ENCODE peak calls at places on chromosomes 3 and 15, in nine cellular contexts. R is sigmoid colon; B is CD4-positive, alpha-beta memory T cell; W is neuronal stem cell; G is ovary; L is Panc1; S is uterus; X is right atrium auricular region; I is brain microvascular endothelial cell. E is an unnamed sample.

GRCh38 chr3:84724877-84725276 is 233.9 kb upstream of the CADM2 start:
- DNase-seq in R (no peak), B (no peak), W (no peak), G (no peak), L (peak; percentile 77), S (no peak), X (no peak), I (peak; percentile 91), E (peak; percentile 12)

GRCh38 chr3:39433642-39434041 is 27.1 kb downstream of the RPSA start:
- DNase-seq in R (no peak), B (no peak), W (no peak), G (no peak), L (no peak), S (no peak), X (no peak), I (no peak), E (no peak)

GRCh38 chr15:39300451-39301153 is 280.3 kb upstream of the THBS1 start:
- DNase-seq in R (no peak), B (no peak), W (no peak), G (no peak), L (no peak), S (no peak), X (no peak), I (peak; percentile 53), E (peak; percentile 31)

GRCh38 chr3:58973796-58974195 is 76.0 kb downstream of the CFAP20DC start:
- DNase-seq in R (no peak), B (no peak), W (no peak), G (no peak), L (no peak), S (no peak), X (no peak), I (peak; percentile 86), E (no peak)

GRCh38 chr15:101126618-101127502 is 125.0 kb downstream of the CHSY1 start:
- DNase-seq in R (no peak), B (peak; percentile 8), W (no peak), G (no peak), L (no peak), S (no peak), X (no peak), I (peak; percentile 70), E (no peak)

GRCh38 chr3:180707921-180708320 is 28.6 kb upstream of the CCDC39 start:
- DNase-seq in R (no peak), B (no peak), W (no peak), G (no peak), L (no peak), S (no peak), X (no peak), I (no peak), E (no peak)

GRCh38 chr3:125083776-125084175 is 28.0 kb upstream of the HEG1 start:
- DNase-seq in R (no peak), B (no peak), W (no peak), G (no peak), L (no peak), S (no peak), X (no peak), I (peak; percentile 41), E (no peak)

GRCh38 chr3:87173071-87173470 is 54.0 kb upstream of the CHMP2B start:
- DNase-seq in R (no peak), B (no peak), W (no peak), G (no peak), L (no peak), S (no peak), X (no peak), I (peak; percentile 37), E (no peak)

GRCh38 chr3:9815986-9816385 is 5.9 kb downstream of the TTLL3 start:
- DNase-seq in R (no peak), B (no peak), W (no peak), G (no peak), L (no peak), S (no peak), X (no peak), I (no peak), E (no peak)

GRCh38 chr3:138271189-138271794 is 58.4 kb downstream of the NME9 start:
- DNase-seq in R (no peak), B (no peak), W (no peak), G (no peak), L (no peak), S (no peak), X (no peak), I (no peak), E (no peak)

GRCh38 chr3:160748226-160748625 is 7.8 kb upstream of the PPM1L start:
- DNase-seq in R (no peak), B (no peak), W (no peak), G (peak; percentile 46), L (no peak), S (no peak), X (no peak), I (no peak), E (no peak)

GRCh38 chr15:72034859-72035650 is 82.9 kb downstream of the MYO9A start:
- DNase-seq in R (no peak), B (no peak), W (no peak), G (no peak), L (no peak), S (no peak), X (no peak), I (no peak), E (no peak)
- H3K27ac ChIP-seq in R (no peak overlapping the region), B (no peak overlapping the region), W (no peak overlapping the region), G (no peak overlapping the region), L (no peak overlapping the region), S (no peak overlapping the region), X (no peak overlapping the region), I (no peak overlapping the region), E (no peak overlapping the region)

DNA sequence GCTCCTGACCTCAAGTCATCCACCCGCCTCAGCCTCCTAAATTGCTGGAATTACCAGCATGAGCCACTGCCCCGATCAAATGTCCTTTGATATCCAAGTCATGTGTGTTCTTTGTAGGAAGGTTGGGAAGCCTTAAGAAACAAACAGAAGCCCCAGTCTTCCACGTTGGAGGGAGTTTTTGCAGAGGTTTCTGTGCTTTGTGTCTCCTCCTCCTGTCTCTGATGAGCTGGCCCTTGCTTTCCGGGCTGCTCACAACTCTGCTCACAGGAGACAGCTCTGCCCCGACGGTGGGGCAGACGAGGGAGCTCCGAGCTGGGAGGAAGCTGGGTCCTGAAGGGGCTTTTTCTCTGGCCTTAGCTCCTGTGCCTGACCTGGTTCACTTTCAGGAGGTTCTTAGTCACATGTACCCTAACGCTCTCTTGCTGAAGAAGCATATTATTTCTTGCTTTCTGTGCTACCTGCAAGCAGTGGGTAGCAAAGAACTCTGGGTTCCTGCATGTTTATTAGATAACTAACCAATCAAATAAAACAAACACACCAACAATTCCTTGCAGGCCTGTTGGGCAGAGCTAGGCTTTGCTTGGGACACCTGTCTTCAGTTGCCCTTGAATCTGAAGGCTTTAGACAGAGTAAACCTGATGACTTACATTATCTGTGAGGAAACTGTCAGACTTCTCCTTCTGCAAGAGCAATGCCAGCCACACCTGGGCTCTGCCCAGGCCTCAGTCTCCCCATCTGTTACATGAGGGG is 52.6 kb upstream of the SMAD6 start:
- DNase-seq in R (no peak), B (no peak), W (no peak), G (no peak), L (no peak), S (no peak), X (no peak), I (no peak), E (no peak)
- H3K27ac ChIP-seq in R (no peak overlapping the region), B (no peak overlapping the region), W (no peak overlapping the region), G (no peak overlapping the region), L (peak overlapping the region; percentile 15), S (no peak overlapping the region), X (peak overlapping the region; percentile 21), I (no peak overlapping the region), E (no peak overlapping the region)

DNA sequence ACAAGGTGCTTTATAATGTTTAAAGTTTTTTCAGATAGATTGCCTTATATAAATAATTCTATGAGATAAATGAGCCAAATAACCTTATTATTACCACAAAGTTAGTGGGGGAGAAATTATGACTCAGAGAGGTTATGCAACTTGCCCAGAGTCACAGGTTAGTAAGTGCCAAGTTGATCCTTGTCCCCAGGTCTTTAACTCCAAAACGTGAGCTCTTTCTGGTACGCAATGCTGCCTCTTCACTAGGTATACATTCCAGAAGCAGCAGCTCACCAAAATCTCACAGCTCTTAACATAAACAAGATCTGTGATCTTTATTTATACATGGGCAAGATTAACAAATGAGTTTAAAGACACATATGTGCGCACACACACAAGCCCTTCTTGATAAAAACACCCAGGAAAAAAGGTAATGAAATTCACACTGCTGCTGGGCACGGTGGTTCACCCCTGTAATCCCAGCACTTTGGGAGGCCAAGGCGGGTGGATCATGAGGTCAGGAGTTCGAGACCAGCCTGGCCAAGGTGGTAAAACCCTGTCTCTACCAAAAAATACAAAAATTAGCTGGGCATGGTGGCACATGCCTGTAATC is 59.8 kb upstream of the NR2F2 start:
- DNase-seq in R (no peak), B (no peak), W (no peak), G (no peak), L (no peak), S (no peak), X (no peak), I (peak; percentile 18), E (peak; percentile 97)
- H3K27ac ChIP-seq in R (no peak overlapping the region), B (no peak overlapping the region), W (no peak overlapping the region), G (no peak overlapping the region), L (no peak overlapping the region), S (no peak overlapping the region), X (no peak overlapping the region), I (no peak overlapping the region), E (peak overlapping the region; percentile 87)

DNA sequence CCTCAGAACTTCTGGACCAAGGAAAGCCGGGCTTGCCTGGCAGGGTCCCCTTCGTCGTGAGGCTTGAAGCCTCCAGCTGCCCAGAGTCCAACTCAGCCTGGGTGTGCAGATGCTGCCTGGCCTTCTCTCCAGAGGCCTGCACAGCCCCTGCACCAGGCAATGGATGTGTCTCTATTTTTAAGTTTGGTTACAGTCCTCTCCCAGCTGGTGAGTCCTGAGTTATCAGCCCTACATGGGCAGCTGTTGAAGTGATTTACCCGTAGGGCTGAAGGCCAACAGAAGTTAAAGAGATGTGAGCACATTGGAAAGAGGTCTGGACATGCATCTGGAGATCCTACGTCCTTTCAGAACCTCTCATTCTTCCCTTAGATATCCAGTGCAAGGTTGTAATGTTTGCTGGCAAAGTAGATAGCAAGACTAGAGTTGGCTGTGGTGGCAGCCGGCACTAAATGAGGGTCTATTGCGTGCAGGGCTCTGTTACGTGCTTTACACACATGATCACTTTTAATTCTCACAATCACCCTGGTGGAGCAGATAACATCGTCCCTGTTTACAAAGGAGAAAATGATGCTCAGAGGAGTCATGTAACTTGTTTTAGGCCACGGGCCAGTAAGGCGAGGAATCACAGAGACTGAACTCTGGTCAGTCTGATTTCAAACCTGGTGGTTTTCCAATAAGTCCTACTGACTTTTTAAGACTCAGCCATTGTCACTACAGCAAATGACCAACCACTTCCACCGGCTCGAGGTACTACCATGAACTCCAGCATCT is 9.9 kb downstream of the FYCO1 start:
- DNase-seq in R (peak; percentile 78), B (no peak), W (no peak), G (no peak), L (no peak), S (no peak), X (no peak), I (no peak), E (no peak)
- H3K27ac ChIP-seq in R (peak overlapping the region; percentile 84), B (no peak overlapping the region), W (no peak overlapping the region), G (peak overlapping the region; percentile 23), L (no peak overlapping the region), S (peak overlapping the region; percentile 72), X (peak overlapping the region; percentile 98), I (peak overlapping the region; percentile 60), E (peak overlapping the region; percentile 38)

E was measured in PC-9.